ENCODE peak calls at places on chromosomes 5 and 9, in eight cellular contexts. Y, K, F, L, R, G, W and I are unnamed samples.

GRCh38 chr9:26809795-26810194 is 82.8 kb downstream of the CAAP1 start:
- DNase-seq in Y (no peak), K (no peak), F (peak; percentile 58), L (no peak), R (peak; percentile 98), G (no peak), W (no peak), I (no peak)

GRCh38 chr9:74645007-74645639 is 148.0 kb downstream of the RORB start:
- DNase-seq in Y (no peak), K (no peak), F (no peak), L (peak; percentile 20), R (peak; percentile 26), G (peak; percentile 35), W (peak; percentile 69), I (no peak)

GRCh38 chr9:88775037-88775471 is 216.2 kb upstream of the S1PR3 start:
- DNase-seq in Y (no peak), K (no peak), F (peak; percentile 98), L (peak; percentile 73), R (peak; percentile 98), G (no peak), W (no peak), I (no peak)

GRCh38 chr9:136441191-136441680 is 1.6 kb upstream of the INPP5E start:
- DNase-seq in Y (no peak), K (no peak), F (peak; percentile 54), L (no peak), R (peak; percentile 75), G (no peak), W (no peak), I (no peak)

GRCh38 chr5:31194892-31195291 is 1.4 kb downstream of the CDH6 start:
- DNase-seq in Y (no peak), K (no peak), F (peak; percentile 27), L (no peak), R (peak; percentile 1), G (no peak), W (no peak), I (no peak)

GRCh38 chr5:132775439-132776076 is 1.5 kb downstream of the SEPTIN8 start:
- DNase-seq in Y (no peak), K (no peak), F (no peak), L (no peak), R (no peak), G (no peak), W (peak; percentile 26), I (no peak)

GRCh38 chr9:126833020-126833419 is 27.4 kb upstream of the ZBTB34 start:
- DNase-seq in Y (no peak), K (no peak), F (no peak), L (no peak), R (no peak), G (no peak), W (no peak), I (no peak)

GRCh38 chr5:59125961-59126360 is 543.1 kb downstream of the RAB3C start:
- DNase-seq in Y (no peak), K (no peak), F (no peak), L (no peak), R (peak; percentile 15), G (peak; percentile 26), W (no peak), I (no peak)

GRCh38 chr5:57316798-57317327 is 143.0 kb downstream of the GPBP1 start:
- DNase-seq in Y (no peak), K (no peak), F (peak; percentile 100), L (no peak), R (peak; percentile 97), G (no peak), W (no peak), I (peak; percentile 27)

GRCh38 chr9:98457696-98458370 is 202.4 kb upstream of the TBC1D2 start:
- DNase-seq in Y (no peak), K (no peak), F (peak; percentile 22), L (no peak), R (peak; percentile 42), G (peak; percentile 0), W (no peak), I (no peak)

GRCh38 chr5:131973981-131974380 is 28.5 kb upstream of the MEIKIN start:
- DNase-seq in Y (no peak), K (no peak), F (no peak), L (no peak), R (no peak), G (no peak), W (no peak), I (no peak)

GRCh38 chr5:3619584-3619983 is 24.0 kb downstream of the IRX1 start:
- DNase-seq in Y (no peak), K (no peak), F (no peak), L (no peak), R (no peak), G (no peak), W (no peak), I (no peak)

GRCh38 chr9:133781828-133782135 is 43.6 kb upstream of the SARDH start:
- DNase-seq in Y (no peak), K (no peak), F (no peak), L (no peak), R (no peak), G (no peak), W (no peak), I (no peak)

GRCh38 chr9:133780962-133781827 is 43.0 kb upstream of the SARDH start:
- DNase-seq in Y (no peak), K (no peak), F (no peak), L (no peak), R (no peak), G (no peak), W (no peak), I (no peak)

GRCh38 chr9:133780404-133780945 is 42.3 kb upstream of the SARDH start:
- DNase-seq in Y (no peak), K (no peak), F (no peak), L (no peak), R (no peak), G (no peak), W (no peak), I (no peak)

GRCh38 chr9:133783331-133783731 is 45.2 kb upstream of the SARDH start:
- DNase-seq in Y (no peak), K (no peak), F (no peak), L (no peak), R (no peak), G (no peak), W (no peak), I (no peak)

DNA sequence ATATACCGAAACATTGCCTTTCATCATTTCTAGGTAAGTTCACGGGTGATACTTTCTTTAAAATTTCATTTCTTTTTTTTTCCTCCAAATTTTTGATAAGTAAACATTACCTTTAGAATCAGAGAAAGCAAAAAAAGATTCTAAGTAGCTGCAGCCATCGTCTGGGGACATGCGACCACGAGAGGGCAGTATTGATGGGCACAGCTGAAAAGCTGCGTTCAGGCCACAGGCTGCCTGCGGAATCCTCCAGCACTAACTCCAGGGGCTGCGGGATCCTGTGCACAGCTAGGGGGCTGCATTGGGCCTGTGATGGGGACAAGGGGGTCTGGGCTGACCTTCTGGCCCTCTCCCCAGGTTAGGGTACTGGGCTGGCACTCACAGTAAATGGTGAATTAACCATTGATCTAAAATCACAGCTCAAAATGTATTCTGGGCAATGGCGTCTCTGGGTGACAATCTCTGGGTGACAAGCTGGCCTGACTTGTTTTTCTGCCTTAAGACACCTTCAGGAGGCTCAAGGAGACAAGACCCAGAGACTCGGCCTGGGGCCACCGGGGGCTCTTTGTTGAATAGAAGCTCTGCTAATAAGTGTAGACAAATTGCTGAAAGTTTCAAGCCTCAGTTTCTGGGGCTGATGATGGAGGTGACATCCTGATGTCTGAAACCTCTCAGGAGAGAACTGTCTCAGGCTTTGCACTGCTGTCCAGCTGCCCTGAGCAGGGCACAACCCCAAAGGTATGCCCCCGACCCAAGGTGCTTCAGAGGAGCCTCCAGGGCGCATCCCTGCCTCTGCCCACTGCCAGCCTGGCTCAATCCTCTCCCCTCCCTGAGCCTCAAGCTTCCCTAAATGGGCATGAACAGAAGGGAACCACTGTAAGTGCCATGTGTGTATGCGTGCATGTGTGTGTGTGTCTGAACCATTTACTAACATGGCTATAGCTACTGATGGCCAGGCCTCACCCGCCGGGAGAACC is 44.3 kb upstream of the SARDH start:
- DNase-seq in Y (peak; percentile 74), K (peak; percentile 73), F (peak; percentile 62), L (peak; percentile 76), R (peak; percentile 58), G (peak; percentile 78), W (peak; percentile 89), I (peak; percentile 66)
- TF ChIP-seq CTCF in Y (peak; percentile 84), K (peak; percentile 77), F (peak; percentile 84), L (peak; percentile 71), R (peak; percentile 79), G (peak; percentile 94), W (peak; percentile 92), I (no peak)

GRCh38 chr9:36855443-36856315 is 178.4 kb downstream of the PAX5 start:
- DNase-seq in Y (no peak), K (no peak), F (no peak), L (no peak), R (no peak), G (no peak), W (peak; percentile 42), I (no peak)
- TF ChIP-seq CTCF in Y (no peak), K (no peak), F (peak; percentile 11), L (no peak), R (no peak), G (no peak), W (peak; percentile 30), I (no peak)

GRCh38 chr5:141846031-141846430 is 32.2 kb downstream of the PCDH1 start:
- DNase-seq in Y (peak; percentile 60), K (no peak), F (peak; percentile 85), L (no peak), R (peak; percentile 49), G (peak; percentile 45), W (peak; percentile 85), I (no peak)

GRCh38 chr5:141848771-141849370 is 29.3 kb downstream of the PCDH1 start:
- DNase-seq in Y (no peak), K (no peak), F (peak; percentile 66), L (peak; percentile 28), R (peak; percentile 28), G (no peak), W (no peak), I (peak; percentile 33)

GRCh38 chr5:141843156-141843927 is 34.9 kb downstream of the PCDH1 start:
- DNase-seq in Y (no peak), K (no peak), F (peak; percentile 44), L (no peak), R (no peak), G (no peak), W (no peak), I (no peak)

GRCh38 chr5:141844414-141845097 is 33.7 kb downstream of the PCDH1 start:
- DNase-seq in Y (no peak), K (no peak), F (no peak), L (no peak), R (no peak), G (no peak), W (no peak), I (no peak)

DNA sequence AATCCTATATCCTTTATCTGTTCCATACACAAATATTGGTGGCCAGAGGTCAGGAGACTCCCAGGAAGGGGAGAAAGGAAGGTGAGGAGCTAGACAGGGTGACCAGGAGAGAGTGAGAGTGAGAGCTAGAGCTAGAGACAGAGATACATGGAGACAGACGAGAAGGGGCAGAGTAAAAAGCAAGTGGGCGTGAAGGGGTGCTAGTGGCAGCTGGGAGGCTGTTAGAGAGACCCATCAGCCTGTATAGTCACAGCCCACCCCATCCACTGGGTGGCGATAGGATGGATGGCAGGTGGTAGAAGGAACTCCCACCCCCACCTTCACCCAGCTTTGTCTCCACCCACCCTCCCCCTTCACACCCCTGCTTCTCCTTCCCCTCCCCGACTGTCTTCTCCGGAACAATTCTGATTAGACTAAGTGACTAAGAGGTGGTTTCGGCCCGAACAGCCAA is 32.8 kb downstream of the PCDH1 start:
- DNase-seq in Y (no peak), K (no peak), F (no peak), L (no peak), R (no peak), G (peak; percentile 38), W (peak; percentile 65), I (no peak)
- TF ChIP-seq CTCF in Y (peak; percentile 17), K (no peak), F (no peak), L (no peak), R (no peak), G (peak; percentile 32), W (peak; percentile 32), I (no peak)

GRCh38 chr9:71662086-71662485 is 106.2 kb downstream of the CEMIP2 start:
- DNase-seq in Y (no peak), K (no peak), F (no peak), L (no peak), R (no peak), G (no peak), W (no peak), I (no peak)
- TF ChIP-seq CTCF in Y (no peak), K (no peak), F (no peak), L (no peak), R (no peak), G (no peak), W (no peak), I (no peak)